ENCODE peak calls at places on chromosomes 6 and 20, in four cellular contexts. G, F, S and D are unnamed samples.
A peak's percentile ranks its signal among the peaks of the same experiment; 100 is the strongest.

GRCh38 chr20:58028123-58028522 is 200.3 kb downstream of the ANKRD60 start:
- DNase-seq in G (peak; percentile 9), S (no peak), F (no peak), D (no peak)

GRCh38 chr6:32137454-32137853 is 7.4 kb upstream of the FKBPL start:
- DNase-seq in F (no peak), S (no peak), G (no peak), D (no peak)

GRCh38 chr6:27601668-27602254 is 128.9 kb upstream of the ZNF184 start:
- DNase-seq in F (peak; percentile 37), G (peak; percentile 22), S (no peak), D (no peak)

GRCh38 chr20:50309280-50309763 is 118.7 kb downstream of the CEBPB start:
- DNase-seq in S (peak; percentile 52), G (peak; percentile 65), F (no peak), D (no peak)

GRCh38 chr20:44747166-44748004 is 1.7 kb downstream of the KCNK15 start:
- DNase-seq in F (peak; percentile 84), G (peak; percentile 81), S (peak; percentile 72), D (peak; percentile 73)

GRCh38 chr20:61925555-61926252 is 140.0 kb downstream of the TAF4 start:
- DNase-seq in G (peak; percentile 72), S (peak; percentile 9), F (peak; percentile 44), D (no peak)

GRCh38 chr6:90411292-90411781 is 114.7 kb upstream of the BACH2 start:
- DNase-seq in F (no peak), S (no peak), G (peak; percentile 53), D (no peak)

GRCh38 chr6:116247285-116247684 is 6.6 kb downstream of the TSPYL4 start:
- DNase-seq in G (no peak), S (no peak), F (no peak), D (no peak)

GRCh38 chr6:89317067-89317466 is 2.0 kb upstream of the GABRR2 start:
- DNase-seq in F (no peak), S (no peak), G (no peak), D (no peak)

GRCh38 chr6:2862712-2863174 is 21.1 kb upstream of the SERPINB1 start:
- DNase-seq in G (no peak), F (no peak), S (no peak), D (no peak)

GRCh38 chr6:15417811-15418210 is 171.9 kb downstream of the JARID2 start:
- DNase-seq in F (no peak), G (peak; percentile 97), S (peak; percentile 34), D (no peak)

GRCh38 chr6:42498473-42499128 is 46.9 kb upstream of the TRERF1 start:
- DNase-seq in G (no peak), S (no peak), F (no peak), D (no peak)

GRCh38 chr20:21096321-21097043 is 9.7 kb downstream of the LINC00237 start:
- DNase-seq in S (peak; percentile 11), G (peak; percentile 68), F (peak; percentile 62), D (no peak)

GRCh38 chr6:106997392-106998257 is 23.1 kb upstream of the CD24 start:
- DNase-seq in S (peak; percentile 64), G (peak; percentile 66), F (peak; percentile 76), D (peak; percentile 49)

GRCh38 chr6:46290435-46290834 is 119.7 kb upstream of the ENPP5 start:
- DNase-seq in G (no peak), S (no peak), F (no peak), D (no peak)

GRCh38 chr6:116522896-116523295 is 11.5 kb downstream of the CALHM5 start:
- DNase-seq in G (no peak), F (no peak), S (no peak), D (no peak)

GRCh38 chr20:61371501-61372150 is 119.6 kb downstream of the CDH4 start:
- DNase-seq in G (no peak), F (no peak), S (peak; percentile 23), D (no peak)

GRCh38 chr6:34073504-34073903 is 72.4 kb downstream of the GRM4 start:
- DNase-seq in F (no peak), G (no peak), S (no peak), D (no peak)

GRCh38 chr6:99882151-99882702 is 111.8 kb downstream of the MCHR2 start:
- DNase-seq in S (no peak), F (no peak), G (no peak), D (no peak)

GRCh38 chr6:122207794-122208193 is 191.7 kb upstream of the HSF2 start:
- DNase-seq in S (no peak), G (peak; percentile 3), F (no peak), D (no peak)

GRCh38 chr6:107713214-107713962 is 110.7 kb downstream of the SCML4 start:
- DNase-seq in S (no peak), F (no peak), G (no peak), D (no peak)

GRCh38 chr20:21832442-21833152 is 127.1 kb downstream of the PAX1 start:
- DNase-seq in S (no peak), F (no peak), G (no peak), D (no peak)

GRCh38 chr20:3000852-3001523 is 42.4 kb upstream of the GNRH2 start:
- DNase-seq in S (peak; percentile 69), F (peak; percentile 61), G (peak; percentile 75), D (peak; percentile 30)